ENCODE peak calls at places on chromosomes 4 and X, in six cellular contexts. Z, K, E, A, O and V are unnamed samples.

GRCh38 chr4:105966046-105966445 is 70.8 kb downstream of the NPNT start:
- DNase-seq in Z (peak; percentile 87), K (peak; percentile 70), E (no peak), A (peak; percentile 38), O (no peak), V (no peak)

GRCh38 chr4:76459291-76459723 is 24.3 kb downstream of the SHROOM3 start:
- DNase-seq in Z (peak; percentile 17), K (no peak), E (no peak), A (peak; percentile 97), O (peak; percentile 37), V (no peak)

GRCh38 chr4:40573593-40574311 is 55.9 kb downstream of the RBM47 start:
- DNase-seq in Z (no peak), K (no peak), E (no peak), A (no peak), O (no peak), V (peak; percentile 69)

GRCh38 chr4:10703146-10703545 is 18.6 kb upstream of the CLNK start:
- DNase-seq in Z (no peak), K (no peak), E (no peak), A (peak; percentile 41), O (no peak), V (no peak)

GRCh38 chrX:41332988-41333743 is 796 bp upstream of the DDX3X start:
- DNase-seq in Z (peak; percentile 71), K (peak; percentile 52), E (peak; percentile 95), A (peak; percentile 76), O (peak; percentile 67), V (peak; percentile 77)

GRCh38 chr4:150308824-150309472 is 230.7 kb downstream of the DCLK2 start:
- DNase-seq in Z (peak; percentile 66), K (no peak), E (no peak), A (peak; percentile 72), O (no peak), V (no peak)

GRCh38 chrX:74450803-74451449 is 29.6 kb downstream of the SLC16A2 start:
- DNase-seq in Z (peak; percentile 92), K (peak; percentile 44), E (no peak), A (peak; percentile 95), O (no peak), V (peak; percentile 54)

GRCh38 chrX:24347871-24348270 is 12.6 kb upstream of the SUPT20HL1 start:
- DNase-seq in Z (no peak), K (no peak), E (no peak), A (no peak), O (no peak), V (no peak)

GRCh38 chrX:1380672-1381233 is 11.2 kb downstream of the SLC25A6 start:
- DNase-seq in Z (no peak), K (no peak), E (peak; percentile 62), A (no peak), O (no peak), V (no peak)

GRCh38 chr4:178066338-178066941 is 624.2 kb upstream of the AGA start:
- DNase-seq in Z (no peak), K (no peak), E (no peak), A (no peak), O (no peak), V (no peak)

GRCh38 chr4:93981594-93981993 is 153.0 kb downstream of the ATOH1 start:
- DNase-seq in Z (no peak), K (no peak), E (no peak), A (no peak), O (no peak), V (no peak)

GRCh38 chr4:139794158-139794954 is 128.7 kb downstream of the MGST2 start:
- DNase-seq in Z (peak; percentile 30), K (peak; percentile 77), E (no peak), A (peak; percentile 24), O (no peak), V (no peak)

GRCh38 chr4:21790437-21791029 is 158.0 kb downstream of the KCNIP4 start:
- DNase-seq in Z (peak; percentile 46), K (no peak), E (no peak), A (peak; percentile 16), O (no peak), V (no peak)

GRCh38 chrX:66001596-66001995 is 38.3 kb downstream of the VSIG4 start:
- DNase-seq in Z (no peak), K (no peak), E (no peak), A (no peak), O (no peak), V (no peak)

GRCh38 chr4:167428172-167428571 is 193.9 kb upstream of the SPOCK3 start:
- DNase-seq in Z (no peak), K (no peak), E (no peak), A (peak; percentile 2), O (no peak), V (no peak)

GRCh38 chr4:20418865-20419451 is 167.3 kb downstream of the SLIT2 start:
- DNase-seq in Z (peak; percentile 51), K (peak; percentile 41), E (no peak), A (peak; percentile 60), O (no peak), V (no peak)

GRCh38 chr4:89273741-89274141 is 33.9 kb downstream of the GPRIN3 start:
- DNase-seq in Z (no peak), K (no peak), E (no peak), A (no peak), O (no peak), V (no peak)

GRCh38 chr4:136002316-136002715 is 1530.0 kb downstream of the PCDH18 start:
- DNase-seq in Z (no peak), K (no peak), E (no peak), A (no peak), O (no peak), V (no peak)

GRCh38 chr4:111650553-111651183 is 494.6 kb upstream of the FAM241A start:
- DNase-seq in Z (no peak), K (no peak), E (no peak), A (no peak), O (no peak), V (no peak)

GRCh38 chr4:70715097-70715496 is 6.7 kb upstream of the RUFY3 start:
- DNase-seq in Z (no peak), K (no peak), E (no peak), A (peak; percentile 34), O (no peak), V (peak; percentile 77)

GRCh38 chr4:81358173-81358572 is 113.5 kb downstream of the RASGEF1B start:
- DNase-seq in Z (no peak), K (no peak), E (no peak), A (no peak), O (no peak), V (no peak)

GRCh38 chr4:98939892-98940298 is 11.0 kb upstream of the EIF4E start:
- DNase-seq in Z (peak; percentile 76), K (no peak), E (no peak), A (peak; percentile 50), O (peak; percentile 8), V (no peak)

GRCh38 chr4:145887241-145887964 is 51.2 kb downstream of the ZNF827 start:
- DNase-seq in Z (peak; percentile 74), K (peak; percentile 33), E (no peak), A (peak; percentile 66), O (no peak), V (no peak)

GRCh38 chr4:32226201-32226600 is 1506.0 kb downstream of the PCDH7 start:
- DNase-seq in Z (no peak), K (no peak), E (no peak), A (peak; percentile 65), O (no peak), V (no peak)

GRCh38 chr4:148757171-148757570 is 315.0 kb upstream of the NR3C2 start:
- DNase-seq in Z (no peak), K (no peak), E (no peak), A (no peak), O (no peak), V (no peak)

GRCh38 chr4:15118281-15118680 is 116.0 kb downstream of the CPEB2 start:
- DNase-seq in Z (no peak), K (no peak), E (no peak), A (peak; percentile 33), O (no peak), V (no peak)

GRCh38 chr4:185811509-185812364 is at the start of gene SORBS2:
- DNase-seq in Z (peak; percentile 28), K (no peak), E (no peak), A (peak; percentile 78), O (peak; percentile 29), V (no peak)

DNA sequence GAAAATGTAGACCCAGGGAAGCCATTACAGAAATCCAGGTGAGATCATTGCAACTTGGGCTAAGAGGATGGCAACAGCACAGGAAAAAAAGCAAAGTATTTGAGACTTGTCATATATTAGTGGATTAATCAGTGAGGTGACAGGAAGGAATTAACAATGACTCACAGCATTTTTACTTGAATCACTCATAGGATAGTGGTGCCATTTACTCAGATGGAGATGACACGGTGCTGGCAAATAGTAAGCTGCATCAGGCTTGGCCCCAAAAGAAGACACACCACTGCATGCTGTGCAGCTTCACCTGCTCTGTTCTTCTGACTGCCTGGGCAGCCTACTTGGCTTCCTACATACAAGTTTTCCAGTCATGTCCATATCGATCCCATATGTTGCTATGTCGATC is 144.8 kb downstream of the FRYL start:
- DNase-seq in Z (peak; percentile 37), K (no peak), E (no peak), A (peak; percentile 53), O (no peak), V (no peak)
- TF ChIP-seq CTCF in Z (no peak), K (no peak), E (no peak), A (no peak), O (no peak), V (no peak)

GRCh38 chrX:77597511-77597910 is 150.3 kb downstream of the FGF16 start:
- DNase-seq in Z (no peak), K (no peak), E (no peak), A (peak; percentile 6), O (no peak), V (no peak)

GRCh38 chrX:77595848-77596247 is 148.7 kb downstream of the FGF16 start:
- DNase-seq in Z (peak; percentile 4), K (no peak), E (no peak), A (peak; percentile 10), O (no peak), V (no peak)

DNA sequence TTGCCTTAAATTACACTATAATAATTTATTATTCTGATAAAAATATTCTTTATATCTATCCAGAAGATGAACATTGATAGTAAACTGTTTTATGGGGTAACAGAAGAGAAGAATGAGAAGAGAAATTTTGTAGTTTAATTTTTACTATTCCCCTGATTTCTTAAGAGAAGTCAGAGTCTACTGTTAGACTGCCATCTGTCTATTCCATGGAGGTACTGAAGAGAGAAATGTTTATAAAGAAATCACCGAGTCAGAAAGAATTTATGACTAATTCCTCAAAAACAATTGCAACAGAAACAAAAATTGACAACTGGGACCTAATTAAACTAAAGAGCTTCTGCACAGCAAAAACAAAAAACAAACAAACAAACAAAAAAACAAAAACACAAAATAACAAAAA is 149.9 kb downstream of the FGF16 start:
- DNase-seq in Z (peak; percentile 17), K (no peak), E (no peak), A (peak; percentile 31), O (no peak), V (no peak)
- TF ChIP-seq CTCF in Z (peak; percentile 66), K (no peak), E (peak; percentile 46), A (no peak), O (peak; percentile 51), V (no peak)

DNA sequence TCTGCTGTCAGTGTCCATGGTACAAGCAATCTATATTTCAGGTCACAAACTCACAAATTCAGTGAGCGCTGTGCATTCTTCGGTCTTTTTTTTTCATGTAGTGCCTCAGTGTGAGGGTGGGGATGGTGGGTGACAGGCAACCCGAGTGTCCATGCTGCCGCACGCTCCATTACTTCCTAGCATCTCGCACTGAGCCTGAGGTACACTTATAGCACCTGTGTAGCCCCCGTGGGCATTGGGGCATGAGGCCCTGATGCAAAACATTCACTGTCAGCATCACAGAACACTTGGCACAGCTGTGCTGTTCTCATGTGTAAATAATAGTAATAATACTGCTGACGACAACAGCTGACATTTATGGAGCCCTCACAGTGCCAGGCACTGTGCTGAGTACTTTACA is 31.6 kb downstream of the EVC2 start:
- DNase-seq in Z (no peak), K (no peak), E (no peak), A (no peak), O (no peak), V (no peak)
- TF ChIP-seq CTCF in Z (no peak), K (no peak), E (no peak), A (no peak), O (no peak), V (no peak)

GRCh38 chr4:129218355-129218754 is 122.4 kb downstream of the C4orf33 start:
- DNase-seq in Z (no peak), K (no peak), E (no peak), A (no peak), O (no peak), V (no peak)
- TF ChIP-seq CTCF in Z (no peak), K (no peak), E (peak; percentile 54), A (no peak), O (no peak), V (peak; percentile 28)